ENCODE peak calls at places on chromosomes 11 and 22, in four cellular contexts. G is upper lobe of left lung, A is neural crest cell, U is Calu3. Q is an unnamed sample.

GRCh38 chr11:128741928-128742327 is 48.1 kb downstream of the FLI1 start:
- DNase-seq in G (no peak), U (no peak), A (no peak), Q (no peak)

GRCh38 chr22:36727110-36727509 is 23.6 kb upstream of the CACNG2 start:
- DNase-seq in A (no peak), G (no peak), U (no peak), Q (no peak)

GRCh38 chr11:2554338-2555240 is 109.8 kb downstream of the KCNQ1 start:
- DNase-seq in A (no peak), G (peak; percentile 45), U (no peak), Q (no peak)

GRCh38 chr11:117281159-117281558 is 10.0 kb upstream of the BACE1-AS start:
- DNase-seq in A (no peak), U (no peak), G (no peak), Q (no peak)

GRCh38 chr11:32960553-32961164 is 55.0 kb upstream of the DEPDC7 start:
- DNase-seq in A (no peak), U (no peak), G (no peak), Q (no peak)

GRCh38 chr11:132997396-132997795 is 534.9 kb downstream of the OPCML start:
- DNase-seq in U (no peak), G (no peak), A (no peak), Q (no peak)

GRCh38 chr11:19419021-19419750 is 178.4 kb upstream of the E2F8 start:
- DNase-seq in A (no peak), U (no peak), G (no peak), Q (no peak)

GRCh38 chr11:121892131-121892681 is 223.8 kb downstream of the BLID start:
- DNase-seq in G (no peak), U (no peak), A (no peak), Q (no peak)

GRCh38 chr22:24401824-24402434 is 25.5 kb upstream of the ADORA2A start:
- DNase-seq in A (no peak), G (no peak), U (no peak), Q (no peak)

GRCh38 chr11:128779036-128779435 is 85.2 kb downstream of the FLI1 start:
- DNase-seq in G (no peak), U (no peak), A (no peak), Q (no peak)

GRCh38 chr11:47593934-47594855 is at the start of gene C1QTNF4:
- DNase-seq in A (peak; percentile 49), G (no peak), U (no peak), Q (no peak)

GRCh38 chr11:107619926-107620325 is 29.0 kb downstream of the ELMOD1 start:
- DNase-seq in G (no peak), A (no peak), U (no peak), Q (no peak)

GRCh38 chr11:126282361-126282741 is 542 bp upstream of the TIRAP start:
- DNase-seq in A (peak; percentile 21), G (peak; percentile 43), U (no peak), Q (peak; percentile 27)

GRCh38 chr11:126281666-126282175 is 1.2 kb upstream of the TIRAP start:
- DNase-seq in A (no peak), U (no peak), G (no peak), Q (no peak)

GRCh38 chr11:126284829-126285228 is 1.9 kb downstream of the TIRAP start:
- DNase-seq in A (no peak), U (peak; percentile 71), G (peak; percentile 76), Q (peak; percentile 29)

GRCh38 chr11:126281245-126281644 is 1.6 kb upstream of the TIRAP start:
- DNase-seq in G (peak; percentile 78), U (no peak), A (no peak), Q (no peak)

DNA sequence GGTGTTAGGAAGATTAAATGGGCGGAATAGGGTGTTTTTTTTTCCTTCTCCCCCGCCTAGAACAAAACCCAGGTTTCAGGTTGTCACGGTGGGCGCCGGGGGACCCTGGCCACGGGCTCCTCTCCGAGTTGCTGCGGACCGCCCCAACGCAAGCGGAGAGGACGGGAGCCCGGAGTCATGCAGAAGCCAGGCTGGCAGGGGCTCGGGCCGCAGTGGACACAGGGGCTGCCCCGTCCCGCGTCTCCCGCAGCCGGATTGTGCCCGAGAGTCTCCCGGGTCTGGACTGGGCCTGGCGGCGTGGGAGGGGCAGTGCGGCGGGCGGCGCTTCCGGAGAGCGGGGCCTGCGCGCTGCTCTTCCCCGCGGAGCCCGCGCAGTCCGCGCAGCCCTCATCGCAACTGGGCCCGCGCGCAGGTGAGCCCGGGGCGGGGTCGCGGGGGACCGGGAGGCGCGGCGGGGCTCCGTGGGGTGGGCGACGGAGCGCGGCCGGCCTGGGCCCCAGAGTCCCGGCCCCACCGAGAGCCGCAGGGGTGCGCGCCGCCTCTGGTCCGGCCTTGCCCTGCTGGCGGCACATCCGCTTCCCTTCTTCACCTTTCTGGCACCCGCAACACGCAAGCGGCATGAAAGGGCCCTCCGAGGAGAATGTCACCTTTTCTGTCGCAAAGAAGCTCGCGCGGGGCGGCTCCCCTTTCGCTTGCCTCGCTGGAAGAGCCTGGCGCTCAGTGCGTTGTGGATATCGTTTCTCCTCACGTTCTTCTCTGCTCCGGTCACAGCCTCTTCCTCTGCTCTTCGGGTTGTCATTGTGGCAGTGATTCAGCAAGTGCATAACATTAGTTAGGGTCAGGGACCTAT is at the start of gene TIRAP:
- DNase-seq in G (peak; percentile 74), U (peak; percentile 44), A (peak; percentile 43), Q (peak; percentile 68)
- TF ChIP-seq CTCF in G (peak; percentile 69), U (no peak), A (peak; percentile 44), Q (no peak)

DNA sequence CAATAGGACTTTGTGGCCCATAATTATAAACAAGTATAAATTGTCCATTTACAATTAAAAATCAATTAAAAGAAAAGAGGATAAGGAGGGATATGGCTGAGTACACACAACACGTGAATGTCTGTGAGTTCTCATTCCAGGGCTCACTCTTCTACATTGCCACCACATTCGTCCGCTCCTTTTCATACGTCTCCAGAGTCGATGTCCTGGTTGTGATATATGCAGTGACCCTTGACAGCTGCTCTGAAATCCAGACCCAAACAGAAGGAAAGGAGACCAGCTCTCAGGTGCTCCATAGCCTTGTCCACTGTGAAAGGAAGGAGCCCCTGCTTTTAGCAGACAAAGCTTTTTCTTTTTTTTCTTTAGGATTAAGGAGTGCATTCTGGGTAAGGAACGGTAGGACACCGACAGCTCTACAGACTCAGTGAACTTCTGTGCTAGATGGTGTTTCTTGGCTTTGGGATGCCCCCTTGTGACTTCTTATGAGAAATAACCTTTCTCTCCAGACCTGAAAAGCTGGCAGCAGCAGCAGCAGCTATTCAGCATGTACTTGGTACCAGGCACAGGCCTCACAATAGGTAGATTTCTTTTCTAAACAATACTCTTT is 19.7 kb upstream of the DNAJB13 start:
- DNase-seq in U (peak; percentile 42), G (peak; percentile 24), A (peak; percentile 12), Q (no peak)
- TF ChIP-seq CTCF in U (peak; percentile 27), G (peak; percentile 21), A (peak; percentile 54), Q (no peak)

GRCh38 chr11:9697766-9698165 is 33.9 kb downstream of the SWAP70 start:
- DNase-seq in G (no peak), U (no peak), A (no peak), Q (no peak)

GRCh38 chr11:9691865-9692264 is 28.0 kb downstream of the SWAP70 start:
- DNase-seq in U (no peak), G (no peak), A (no peak), Q (no peak)

GRCh38 chr11:9692696-9693095 is 28.8 kb downstream of the SWAP70 start:
- DNase-seq in A (no peak), U (no peak), G (no peak), Q (no peak)

GRCh38 chr11:9689721-9690120 is 25.8 kb downstream of the SWAP70 start:
- DNase-seq in U (no peak), A (no peak), G (no peak), Q (no peak)

GRCh38 chr11:9693801-9694553 is 30.1 kb downstream of the SWAP70 start:
- DNase-seq in U (no peak), A (no peak), G (no peak), Q (no peak)
- TF ChIP-seq CTCF in U (no peak), A (no peak), G (no peak), Q (no peak)

GRCh38 chr11:84963240-84963639 is 663.9 kb downstream of the DLG2 start:
- DNase-seq in G (no peak), U (no peak), A (no peak), Q (no peak)
- TF ChIP-seq CTCF in G (no peak), U (no peak), A (no peak), Q (no peak)

GRCh38 chr11:31340903-31341572 is 28.5 kb downstream of the DCDC1 start:
- DNase-seq in U (peak; percentile 10), G (no peak), A (no peak), Q (no peak)
- TF ChIP-seq CTCF in U (peak; percentile 27), G (peak; percentile 28), A (peak; percentile 58), Q (no peak)

GRCh38 chr11:102449651-102450570 is 2.7 kb downstream of the TMEM123 start:
- DNase-seq in G (no peak), U (no peak), A (no peak), Q (no peak)

GRCh38 chr11:102452461-102453285 is at the start of gene TMEM123:
- DNase-seq in U (peak; percentile 80), A (peak; percentile 69), G (peak; percentile 87), Q (peak; percentile 85)

GRCh38 chr11:102451041-102451692 is 1.4 kb downstream of the TMEM123 start:
- DNase-seq in G (no peak), A (no peak), U (no peak), Q (no peak)

GRCh38 chr11:102453286-102453797 is 777 bp upstream of the TMEM123 start:
- DNase-seq in A (no peak), G (no peak), U (no peak), Q (no peak)

GRCh38 chr11:102451693-102452460 is 688 bp downstream of the TMEM123 start:
- DNase-seq in G (peak; percentile 69), A (peak; percentile 41), U (peak; percentile 49), Q (peak; percentile 61)
- TF ChIP-seq CTCF in G (no peak), A (no peak), U (no peak), Q (no peak)